ENCODE peak calls at places on chromosomes 16 and 17, in four cellular contexts. One of them, this sample, is unnamed.
A peak's percentile ranks its signal among the peaks of the same experiment; 100 is the strongest.

GRCh38 chr17:17169396-17169795 is 36.7 kb downstream of the PLD6 start:
- DNase-seq in HepG2: no peak
- DNase-seq in A549: no peak
- DNase-seq in GM12878: no peak
- DNase-seq in this sample: no peak

GRCh38 chr17:56833023-56833811 is 503 bp downstream of the C17orf67 start:
- DNase-seq in HepG2: no peak
- DNase-seq in GM12878: peak; percentile 20
- DNase-seq in A549: peak; percentile 49
- DNase-seq in this sample: peak; percentile 84

GRCh38 chr16:81693047-81693446 is 86.0 kb upstream of the PLCG2 start:
- DNase-seq in GM12878: no peak
- DNase-seq in A549: no peak
- DNase-seq in HepG2: no peak
- DNase-seq in this sample: no peak

GRCh38 chr17:38921756-38922411 is 3.5 kb upstream of the LASP1NB start:
- DNase-seq in GM12878: no peak
- DNase-seq in A549: no peak
- DNase-seq in HepG2: no peak
- DNase-seq in this sample: no peak

GRCh38 chr17:32970281-32970680 is 21.4 kb upstream of the SPACA3 start:
- DNase-seq in GM12878: peak; percentile 39
- DNase-seq in HepG2: no peak
- DNase-seq in A549: no peak
- DNase-seq in this sample: no peak

GRCh38 chr16:70508752-70509151 is 14.6 kb downstream of the COG4 start:
- DNase-seq in GM12878: no peak
- DNase-seq in HepG2: no peak
- DNase-seq in A549: no peak
- DNase-seq in this sample: peak; percentile 60

GRCh38 chr16:80938035-80938927 is 68.4 kb downstream of the CMC2 start:
- DNase-seq in HepG2: no peak
- DNase-seq in GM12878: no peak
- DNase-seq in A549: no peak
- DNase-seq in this sample: no peak

GRCh38 chr17:40415390-40415789 is 2.3 kb downstream of the TOP2A start:
- DNase-seq in HepG2: peak; percentile 38
- DNase-seq in A549: peak; percentile 68
- DNase-seq in GM12878: no peak
- DNase-seq in this sample: peak; percentile 61

GRCh38 chr17:82449883-82450356 is 632 bp downstream of the CYBC1 start:
- DNase-seq in GM12878: no peak
- DNase-seq in HepG2: no peak
- DNase-seq in A549: no peak
- DNase-seq in this sample: peak; percentile 33

GRCh38 chr17:45143767-45144198 is 4.5 kb upstream of the HEXIM1 start:
- DNase-seq in GM12878: no peak
- DNase-seq in A549: no peak
- DNase-seq in HepG2: no peak
- DNase-seq in this sample: peak; percentile 91

GRCh38 chr17:19747829-19748806 is at the start of gene ALDH3A1:
- DNase-seq in A549: peak; percentile 83
- DNase-seq in HepG2: peak; percentile 82
- DNase-seq in GM12878: no peak
- DNase-seq in this sample: no peak

GRCh38 chr16:75250809-75251279 is 580 bp downstream of the BCAR1 start:
- DNase-seq in GM12878: no peak
- DNase-seq in A549: peak; percentile 91
- DNase-seq in HepG2: peak; percentile 70
- DNase-seq in this sample: peak; percentile 34

GRCh38 chr16:3642397-3643094 is 11.9 kb upstream of the DNASE1 start:
- DNase-seq in A549: no peak
- DNase-seq in GM12878: no peak
- DNase-seq in HepG2: no peak
- DNase-seq in this sample: no peak

GRCh38 chr16:81652798-81653505 is 126.1 kb upstream of the PLCG2 start:
- DNase-seq in HepG2: no peak
- DNase-seq in A549: no peak
- DNase-seq in GM12878: no peak
- DNase-seq in this sample: no peak

GRCh38 chr16:88379694-88380040 is 3.1 kb upstream of the ZNF469 start:
- DNase-seq in GM12878: no peak
- DNase-seq in HepG2: no peak
- DNase-seq in A549: no peak
- DNase-seq in this sample: no peak

GRCh38 chr17:81188491-81188840 is 22.4 kb upstream of the AATK start:
- DNase-seq in A549: no peak
- DNase-seq in GM12878: no peak
- DNase-seq in HepG2: no peak
- DNase-seq in this sample: no peak

GRCh38 chr17:35729405-35729833 is 2.0 kb upstream of the RASL10B start:
- DNase-seq in GM12878: no peak
- DNase-seq in HepG2: no peak
- DNase-seq in A549: no peak
- DNase-seq in this sample: no peak

GRCh38 chr16:17299790-17300189 is 171.0 kb downstream of the XYLT1 start:
- DNase-seq in A549: no peak
- DNase-seq in HepG2: no peak
- DNase-seq in GM12878: no peak
- DNase-seq in this sample: no peak

GRCh38 chr16:83969771-83970429 is 1.9 kb downstream of the NECAB2 start:
- DNase-seq in GM12878: no peak
- DNase-seq in A549: no peak
- DNase-seq in HepG2: no peak
- DNase-seq in this sample: no peak

GRCh38 chr16:75351183-75351582 is 82.1 kb downstream of the CFDP1 start:
- DNase-seq in HepG2: no peak
- DNase-seq in A549: peak; percentile 10
- DNase-seq in GM12878: no peak
- DNase-seq in this sample: no peak

GRCh38 chr17:44911133-44912001 is 3.9 kb downstream of the GFAP start:
- DNase-seq in A549: peak; percentile 95
- DNase-seq in GM12878: no peak
- DNase-seq in HepG2: peak; percentile 74
- DNase-seq in this sample: peak; percentile 73

GRCh38 chr16:56606071-56606687 is 2.2 kb upstream of the MT2A start:
- DNase-seq in HepG2: no peak
- DNase-seq in GM12878: no peak
- DNase-seq in A549: peak; percentile 51
- DNase-seq in this sample: no peak

GRCh38 chr16:53745753-53746258 is 41.9 kb downstream of the FTO start:
- DNase-seq in A549: no peak
- DNase-seq in GM12878: no peak
- DNase-seq in HepG2: no peak
- DNase-seq in this sample: no peak

GRCh38 chr16:11032000-11032921 is 87.9 kb downstream of the CLEC16A start:
- DNase-seq in HepG2: no peak
- DNase-seq in A549: no peak
- DNase-seq in GM12878: no peak
- DNase-seq in this sample: no peak

GRCh38 chr16:1180772-1181714 is 28.1 kb downstream of the CACNA1H start:
- DNase-seq in A549: no peak
- DNase-seq in HepG2: no peak
- DNase-seq in GM12878: no peak
- DNase-seq in this sample: no peak

GRCh38 chr17:78313735-78314648 is 45.9 kb downstream of the SOCS3 start:
- DNase-seq in HepG2: peak; percentile 57
- DNase-seq in GM12878: peak; percentile 45
- DNase-seq in A549: peak; percentile 98
- DNase-seq in this sample: peak; percentile 79

GRCh38 chr17:18122991-18123753 is 14.6 kb downstream of the MYO15A start:
- DNase-seq in GM12878: no peak
- DNase-seq in A549: no peak
- DNase-seq in HepG2: no peak
- DNase-seq in this sample: no peak

GRCh38 chr16:47459603-47460002 is 1.3 kb downstream of the ITFG1 start:
- DNase-seq in A549: no peak
- DNase-seq in GM12878: no peak
- DNase-seq in HepG2: no peak
- DNase-seq in this sample: no peak

GRCh38 chr16:4631444-4631843 is 6.8 kb downstream of the MGRN1 start:
- DNase-seq in GM12878: no peak
- DNase-seq in HepG2: no peak
- DNase-seq in A549: no peak
- DNase-seq in this sample: no peak

GRCh38 chr17:79620207-79621038 is 9.6 kb upstream of the RBFOX3 start:
- DNase-seq in GM12878: no peak
- DNase-seq in HepG2: no peak
- DNase-seq in A549: no peak
- DNase-seq in this sample: no peak

GRCh38 chr17:49762148-49762941 is 1.6 kb downstream of the FAM117A start:
- DNase-seq in HepG2: no peak
- DNase-seq in A549: no peak
- DNase-seq in GM12878: no peak
- DNase-seq in this sample: no peak
- TF ChIP-seq MYC in HepG2: no peak
- TF ChIP-seq MYC in A549: no peak
- TF ChIP-seq MYC in GM12878: no peak
- TF ChIP-seq MYC in this sample: no peak

DNA sequence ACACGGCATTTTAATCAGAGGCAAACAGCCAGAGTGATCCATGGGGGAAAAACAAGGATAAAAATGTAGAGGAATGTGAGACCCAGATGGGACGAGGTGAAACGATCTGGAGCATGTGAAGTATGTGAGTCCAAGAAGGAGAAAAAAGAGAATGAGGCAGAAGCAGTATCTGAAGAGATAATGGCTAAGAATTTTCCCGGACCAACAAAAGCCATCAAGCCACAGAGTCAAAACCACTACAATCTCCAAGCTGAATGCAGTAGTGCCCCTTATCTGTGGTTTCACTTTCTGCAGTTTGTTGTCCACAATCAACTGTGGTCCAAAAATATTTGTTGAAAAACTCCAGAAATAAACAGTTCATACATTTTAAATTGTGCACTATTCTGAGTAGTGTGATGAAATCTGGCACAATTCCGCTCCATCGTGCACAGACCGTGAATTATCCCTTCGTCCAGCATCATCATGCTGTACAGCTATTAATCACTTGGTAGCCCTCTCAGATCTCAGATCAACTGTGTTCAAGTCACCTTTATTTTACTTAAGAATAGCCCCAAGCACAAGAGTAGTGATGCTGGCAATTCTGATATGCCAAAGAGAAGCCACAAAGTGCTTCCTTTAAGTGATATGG is 18.7 kb downstream of the MYH10 start:
- DNase-seq in HepG2: no peak
- DNase-seq in GM12878: no peak
- DNase-seq in A549: no peak
- DNase-seq in this sample: no peak
- TF ChIP-seq MYC in HepG2: no peak
- TF ChIP-seq MYC in GM12878: no peak
- TF ChIP-seq MYC in A549: no peak
- TF ChIP-seq MYC in this sample: no peak

GRCh38 chr17:2695961-2696760 is 15.4 kb downstream of the CLUH start:
- DNase-seq in HepG2: no peak
- DNase-seq in GM12878: no peak
- DNase-seq in A549: no peak
- DNase-seq in this sample: no peak
- TF ChIP-seq MYC in HepG2: no peak
- TF ChIP-seq MYC in GM12878: no peak
- TF ChIP-seq MYC in A549: no peak
- TF ChIP-seq MYC in this sample: no peak

GRCh38 chr16:85554114-85554790 is 58.9 kb upstream of the GSE1 start:
- DNase-seq in HepG2: peak; percentile 56
- DNase-seq in GM12878: peak; percentile 85
- DNase-seq in A549: peak; percentile 88
- DNase-seq in this sample: peak; percentile 98
- TF ChIP-seq MYC in HepG2: no peak
- TF ChIP-seq MYC in GM12878: no peak
- TF ChIP-seq MYC in A549: no peak
- TF ChIP-seq MYC in this sample: peak; percentile 91

GRCh38 chr17:55727275-55727674 is 4.6 kb upstream of the TMEM100 start:
- DNase-seq in A549: no peak
- DNase-seq in GM12878: no peak
- DNase-seq in HepG2: no peak
- DNase-seq in this sample: no peak
- TF ChIP-seq MYC in A549: no peak
- TF ChIP-seq MYC in GM12878: no peak
- TF ChIP-seq MYC in HepG2: no peak
- TF ChIP-seq MYC in this sample: no peak

This sample was measured in NB4.